ENCODE peak calls at places on chromosomes 7 and 10, in ten cellular contexts. B, F, Q, U, O, X, L, W, Y and R are unnamed samples.

GRCh38 chr7:94266278-94266677 is 128.4 kb upstream of the COL1A2 start:
- DNase-seq in B (no peak), F (no peak), Q (no peak), U (peak; percentile 30), O (no peak), X (no peak), L (no peak), W (peak; percentile 72), Y (no peak), R (no peak)

GRCh38 chr10:14356921-14357320 is 26.2 kb upstream of the FRMD4A start:
- DNase-seq in B (no peak), F (no peak), Q (no peak), U (no peak), O (no peak), X (no peak), L (no peak), W (no peak), Y (peak; percentile 12), R (no peak)

GRCh38 chr10:94223702-94224370 is 138.9 kb downstream of the NOC3L start:
- DNase-seq in B (no peak), F (no peak), Q (no peak), U (no peak), O (no peak), X (no peak), L (no peak), W (no peak), Y (no peak), R (no peak)

GRCh38 chr7:1691096-1691495 is 21.0 kb downstream of the ELFN1 start:
- DNase-seq in B (no peak), F (peak; percentile 56), Q (peak; percentile 26), U (no peak), O (no peak), X (no peak), L (peak; percentile 18), W (peak; percentile 3), Y (no peak), R (no peak)

GRCh38 chr10:63722537-63722936 is 201.3 kb downstream of the REEP3 start:
- DNase-seq in B (no peak), F (no peak), Q (no peak), U (no peak), O (no peak), X (no peak), L (peak; percentile 43), W (no peak), Y (peak; percentile 81), R (no peak)

GRCh38 chr7:151064993-151065392 is 5.6 kb downstream of the SLC4A2 start:
- DNase-seq in B (no peak), F (no peak), Q (no peak), U (no peak), O (no peak), X (no peak), L (no peak), W (no peak), Y (no peak), R (no peak)

GRCh38 chr7:104156842-104157277 is 51.0 kb downstream of the ORC5 start:
- DNase-seq in B (no peak), F (no peak), Q (no peak), U (peak; percentile 48), O (no peak), X (no peak), L (no peak), W (no peak), Y (peak; percentile 61), R (no peak)

GRCh38 chr7:17501461-17502208 is 203.2 kb downstream of the AHR start:
- DNase-seq in B (no peak), F (no peak), Q (no peak), U (no peak), O (no peak), X (no peak), L (no peak), W (no peak), Y (no peak), R (no peak)

DNA sequence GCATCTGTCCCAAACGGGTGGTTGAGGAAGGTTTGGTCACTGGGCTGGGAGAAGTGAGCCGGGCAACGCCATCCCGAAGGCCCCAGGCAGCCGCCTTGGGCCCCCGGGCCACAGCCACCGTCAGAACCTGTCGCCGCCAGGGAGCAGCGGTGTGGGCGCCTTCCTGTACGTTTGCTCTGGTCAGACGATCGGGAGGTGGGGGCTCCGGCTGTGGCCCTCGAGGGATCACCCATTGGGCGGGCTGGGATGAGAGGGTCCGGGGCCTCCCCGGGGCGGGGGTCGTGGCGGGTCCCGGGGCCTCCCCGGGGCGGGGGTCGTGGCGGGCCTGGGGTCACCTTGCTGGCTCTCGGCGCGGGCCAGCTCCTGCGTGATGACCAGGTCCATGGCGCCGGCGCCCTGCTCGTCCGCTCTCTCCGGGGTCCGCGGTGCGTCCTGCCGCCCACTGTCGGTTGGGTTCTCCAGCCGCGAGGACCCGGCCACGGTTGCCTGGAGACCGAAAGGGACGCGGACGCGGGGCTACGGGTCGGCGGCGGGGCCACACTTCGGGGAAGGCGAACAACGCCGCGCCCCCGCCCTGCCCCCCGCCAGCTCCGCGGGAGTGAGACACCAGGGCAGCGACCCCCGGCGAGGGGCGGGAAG is at the start of gene CFAP46:
- DNase-seq in B (no peak), F (peak; percentile 86), Q (peak; percentile 87), U (peak; percentile 73), O (no peak), X (peak; percentile 58), L (peak; percentile 70), W (peak; percentile 83), Y (no peak), R (no peak)
- TF ChIP-seq CTCF in B (no peak), F (no peak), Q (no peak), U (no peak), O (no peak), X (no peak), L (no peak), W (peak; percentile 16), Y (no peak), R (no peak)

DNA sequence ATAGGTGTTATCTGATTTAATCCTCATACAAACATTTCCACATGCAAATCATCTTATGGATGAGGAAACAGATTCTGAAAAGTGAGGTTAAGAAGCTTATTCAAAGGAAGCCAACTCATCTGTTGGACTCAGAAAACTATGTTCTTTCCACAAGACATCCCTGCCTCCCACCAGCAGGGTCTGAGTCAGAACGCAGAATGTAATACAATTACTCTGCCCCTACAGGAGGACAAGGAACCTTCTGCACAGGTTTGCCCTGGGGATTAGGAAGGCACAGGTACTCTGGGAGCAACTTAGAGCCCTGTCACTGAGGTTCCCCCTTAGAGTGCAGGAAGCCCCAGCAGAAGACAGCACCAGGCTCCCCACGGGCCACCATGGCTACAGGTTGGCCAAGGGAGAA is 255.7 kb downstream of the TNS3 start:
- DNase-seq in B (no peak), F (no peak), Q (no peak), U (no peak), O (no peak), X (no peak), L (no peak), W (peak; percentile 40), Y (peak; percentile 31), R (no peak)
- TF ChIP-seq CTCF in B (no peak), F (peak; percentile 60), Q (no peak), U (no peak), O (no peak), X (no peak), L (no peak), W (peak; percentile 27), Y (no peak), R (no peak)

GRCh38 chr7:141073173-141073640 is 657 bp upstream of the TMEM178B start:
- DNase-seq in B (no peak), F (peak; percentile 71), Q (peak; percentile 75), U (peak; percentile 51), O (no peak), X (peak; percentile 26), L (peak; percentile 75), W (peak; percentile 22), Y (peak; percentile 7), R (no peak)

GRCh38 chr7:141071855-141072547 is 1.9 kb upstream of the TMEM178B start:
- DNase-seq in B (no peak), F (no peak), Q (no peak), U (no peak), O (no peak), X (no peak), L (no peak), W (peak; percentile 26), Y (no peak), R (no peak)

GRCh38 chr7:141073641-141074161 is at the start of gene TMEM178B:
- DNase-seq in B (no peak), F (no peak), Q (no peak), U (no peak), O (no peak), X (peak; percentile 51), L (no peak), W (peak; percentile 16), Y (peak; percentile 1), R (no peak)

GRCh38 chr7:141072548-141073172 is 1.2 kb upstream of the TMEM178B start:
- DNase-seq in B (peak; percentile 47), F (peak; percentile 74), Q (peak; percentile 68), U (peak; percentile 61), O (no peak), X (peak; percentile 46), L (peak; percentile 86), W (peak; percentile 53), Y (peak; percentile 63), R (no peak)

DNA sequence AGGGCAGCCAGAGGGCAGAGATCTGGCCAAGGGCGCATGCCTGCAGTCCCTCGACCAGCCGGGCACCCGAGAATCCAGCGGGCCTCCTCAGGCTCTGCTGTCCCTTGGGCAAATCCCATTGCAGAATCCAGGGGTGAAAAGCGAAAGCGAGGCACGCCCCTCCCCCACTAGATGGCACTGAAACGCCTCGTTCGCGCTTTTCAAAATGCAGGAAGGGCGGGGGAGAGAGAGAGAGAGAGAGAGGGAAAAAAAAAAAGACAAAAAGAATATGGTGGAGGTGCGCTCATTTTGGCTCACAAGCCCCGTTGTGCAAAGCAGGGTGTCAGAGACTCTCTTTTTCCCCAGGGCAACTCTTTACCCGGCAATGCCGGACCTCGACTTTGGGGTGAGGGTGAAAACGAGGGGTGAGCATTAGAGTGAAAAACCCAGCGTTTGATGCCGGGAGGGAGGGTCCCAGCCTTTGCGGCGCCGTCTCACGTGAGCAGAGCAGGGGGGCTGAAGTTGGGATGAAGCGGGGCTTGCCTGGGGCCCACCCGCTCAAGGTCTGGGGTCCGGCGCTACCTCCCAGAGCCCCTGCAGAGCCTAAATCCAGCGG is 2.5 kb upstream of the TMEM178B start:
- DNase-seq in B (no peak), F (no peak), Q (peak; percentile 69), U (peak; percentile 34), O (no peak), X (peak; percentile 66), L (peak; percentile 74), W (peak; percentile 81), Y (peak; percentile 23), R (peak; percentile 64)
- TF ChIP-seq CTCF in B (peak; percentile 61), F (peak; percentile 65), Q (no peak), U (peak; percentile 13), O (no peak), X (peak; percentile 6), L (no peak), W (peak; percentile 59), Y (peak; percentile 19), R (peak; percentile 14)

DNA sequence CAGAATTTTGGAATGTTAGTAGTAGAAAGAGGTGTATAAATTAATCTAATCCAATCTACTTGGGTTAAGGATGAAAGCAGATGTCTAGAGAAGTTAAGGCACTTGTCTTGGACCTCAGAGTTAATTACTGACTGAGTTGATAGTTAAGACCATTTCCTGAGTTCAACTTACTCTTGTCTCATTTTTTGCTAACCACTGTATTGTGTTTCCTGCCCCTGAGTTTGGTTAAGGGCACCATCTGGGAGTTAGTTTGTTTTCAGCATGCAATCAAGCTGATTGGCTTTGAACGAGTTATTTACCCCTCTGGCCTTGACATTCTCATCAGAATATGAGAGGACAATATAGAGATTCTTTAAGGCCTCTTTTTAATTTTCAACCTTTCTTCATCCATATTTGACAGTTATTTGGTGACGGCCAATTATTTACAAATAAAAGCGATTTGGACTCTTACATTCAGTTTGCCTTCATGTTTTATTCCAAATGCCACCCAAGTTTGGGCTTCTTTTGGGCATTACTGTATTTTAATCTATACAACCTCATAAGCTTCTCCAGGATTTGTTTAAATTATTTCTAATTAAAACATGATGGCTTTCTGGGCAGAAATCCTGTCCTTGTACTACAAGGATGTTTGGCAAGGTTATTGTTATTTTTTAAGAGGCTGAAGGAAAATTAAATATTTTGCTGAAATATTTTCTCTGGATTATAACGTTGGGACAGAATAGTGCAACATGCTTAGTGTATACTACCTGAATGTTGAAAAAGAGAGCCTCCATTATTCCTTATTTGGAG is 225.0 kb downstream of the CACNB2 start:
- DNase-seq in B (no peak), F (no peak), Q (no peak), U (no peak), O (no peak), X (no peak), L (no peak), W (no peak), Y (no peak), R (no peak)
- TF ChIP-seq CTCF in B (no peak), F (no peak), Q (no peak), U (no peak), O (no peak), X (no peak), L (no peak), W (no peak), Y (no peak), R (no peak)